ENCODE peak calls at places on chromosomes 5 and 9, in four cellular contexts. D is right atrium auricular region, E is thoracic aorta, P is heart right ventricle. G is an unnamed sample.

GRCh38 chr5:139668064-139668880 is 20.1 kb downstream of the CXXC5 start:
- DNase-seq in E (no peak), P (peak), D (no peak), G (peak)

GRCh38 chr5:66713998-66714397 is 117.8 kb downstream of the MAST4 start:
- DNase-seq in E (no peak), D (no peak), P (no peak), G (peak)

GRCh38 chr5:120096413-120096812 is 367.7 kb upstream of the PRR16 start:
- DNase-seq in D (no peak), E (no peak), P (no peak), G (peak)

GRCh38 chr9:9174358-9174757 is 1374.8 kb upstream of the DMAC1 start:
- DNase-seq in D (no peak), E (no peak), P (no peak), G (no peak)

GRCh38 chr9:111966851-111967250 is 70.2 kb downstream of the UGCG start:
- DNase-seq in D (no peak), P (no peak), E (no peak), G (no peak)

GRCh38 chr5:56838409-56839039 is 23.2 kb downstream of the MAP3K1 start:
- DNase-seq in D (no peak), P (no peak), E (no peak), G (peak)

GRCh38 chr5:168822745-168823281 is 243.6 kb upstream of the PANK3 start:
- DNase-seq in P (no peak), D (no peak), E (peak), G (no peak)

GRCh38 chr9:4417578-4418325 is 72.5 kb upstream of the SLC1A1 start:
- DNase-seq in E (no peak), P (no peak), D (no peak), G (peak)

GRCh38 chr5:173782671-173783101 is 105.5 kb upstream of the CPEB4 start:
- DNase-seq in E (no peak), D (no peak), P (no peak), G (no peak)

GRCh38 chr5:57495688-57496087 is 13.1 kb upstream of the ACTBL2 start:
- DNase-seq in D (no peak), E (no peak), P (no peak), G (no peak)

GRCh38 chr5:33422191-33422590 is 18.6 kb upstream of the TARS1 start:
- DNase-seq in P (no peak), E (no peak), D (no peak), G (no peak)

GRCh38 chr9:36881316-36882116 is 152.6 kb downstream of the PAX5 start:
- DNase-seq in D (no peak), P (no peak), E (no peak), G (no peak)

GRCh38 chr9:7976856-7977255 is 177.3 kb upstream of the DMAC1 start:
- DNase-seq in D (no peak), E (no peak), P (no peak), G (no peak)
- H3K27ac ChIP-seq in D (no peak), E (no peak), P (no peak), G (no peak)

GRCh38 chr9:127488946-127489345 is 37.6 kb downstream of the LRSAM1 start:
- DNase-seq in E (no peak), P (no peak), D (no peak), G (no peak)

GRCh38 chr9:127490831-127491230 is 39.5 kb downstream of the LRSAM1 start:
- DNase-seq in P (no peak), E (no peak), D (no peak), G (no peak)

GRCh38 chr9:127491516-127491915 is 40.2 kb downstream of the LRSAM1 start:
- DNase-seq in D (no peak), E (no peak), P (no peak), G (no peak)

GRCh38 chr9:127492616-127493015 is 41.3 kb downstream of the LRSAM1 start:
- DNase-seq in D (no peak), P (no peak), E (no peak), G (no peak)

DNA sequence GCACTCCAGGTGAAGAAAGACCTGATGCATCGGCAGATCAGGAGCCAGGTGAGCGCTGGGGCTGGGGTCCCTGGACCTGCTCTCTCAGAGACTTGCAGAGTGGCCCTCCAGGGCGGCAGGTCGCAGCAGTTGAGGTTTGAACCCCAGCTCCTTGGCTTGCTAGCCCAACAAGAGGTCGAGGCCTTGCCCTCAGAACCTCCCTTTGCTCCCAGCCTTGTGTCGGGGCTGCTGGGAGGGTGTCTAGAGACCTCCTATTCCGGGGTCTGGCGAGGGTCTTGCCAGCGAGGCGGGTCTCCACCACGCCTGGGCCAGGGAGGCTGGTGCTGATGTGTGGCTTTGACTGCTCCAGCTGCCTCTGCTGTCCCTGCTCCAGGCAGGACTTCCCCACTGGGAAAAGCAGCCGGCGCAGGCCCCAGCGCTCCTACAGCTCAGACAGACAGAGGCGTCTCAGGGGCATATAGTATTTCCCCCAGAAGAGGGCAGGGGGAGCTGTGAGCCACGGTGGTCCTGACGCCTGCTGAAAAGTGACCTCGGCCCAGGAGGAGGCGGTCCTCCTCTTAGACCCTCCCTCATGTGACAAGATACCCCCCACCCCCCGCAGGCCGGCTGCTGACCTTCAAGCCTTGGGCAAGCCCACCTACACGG is 38.3 kb downstream of the LRSAM1 start:
- DNase-seq in E (no peak), D (no peak), P (no peak), G (no peak)
- TF ChIP-seq CTCF in E (no peak), D (no peak), P (no peak), G (no peak)

GRCh38 chr9:18060304-18060934 is 413.5 kb upstream of the ADAMTSL1 start:
- DNase-seq in D (no peak), P (no peak), E (no peak), G (peak)

GRCh38 chr9:18061332-18061731 is 412.6 kb upstream of the ADAMTSL1 start:
- DNase-seq in E (no peak), P (no peak), D (no peak), G (no peak)

GRCh38 chr9:18059043-18059442 is 414.9 kb upstream of the ADAMTSL1 start:
- DNase-seq in D (no peak), E (no peak), P (no peak), G (no peak)

GRCh38 chr9:18059447-18059846 is 414.5 kb upstream of the ADAMTSL1 start:
- DNase-seq in P (no peak), D (no peak), E (no peak), G (no peak)

GRCh38 chr9:18061856-18062255 is 412.1 kb upstream of the ADAMTSL1 start:
- DNase-seq in D (no peak), E (no peak), P (no peak), G (no peak)
- H3K27ac ChIP-seq in D (no peak), E (no peak), P (no peak), G (no peak)

GRCh38 chr5:178196413-178196812 is 7.9 kb upstream of the HNRNPAB start:
- DNase-seq in E (no peak), D (no peak), P (no peak), G (no peak)
- TF ChIP-seq CTCF in E (no peak), D (no peak), P (no peak), G (no peak)

DNA sequence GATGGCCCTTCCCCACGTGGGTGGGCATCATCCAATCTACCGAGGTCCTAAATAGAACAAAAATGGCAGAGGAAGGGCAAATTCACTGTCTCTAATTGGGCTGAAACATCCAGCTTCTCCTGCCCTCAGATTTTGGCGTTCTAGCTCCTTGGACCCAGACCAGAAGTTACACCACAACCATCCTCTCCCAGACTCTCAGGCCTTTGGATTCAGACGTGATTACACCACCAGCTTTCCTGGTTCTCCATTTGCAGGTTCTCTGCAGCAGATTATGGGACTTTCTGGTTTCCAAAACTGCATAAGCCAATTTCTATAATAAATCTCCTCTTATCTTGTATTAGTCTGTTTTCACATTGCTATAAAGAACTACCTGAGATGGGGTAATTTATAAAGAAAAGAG is 73.6 kb upstream of the STARD4 start:
- DNase-seq in D (no peak), E (no peak), P (no peak), G (no peak)
- H3K27ac ChIP-seq in D (no peak), E (no peak), P (no peak), G (no peak)